ENCODE peak calls at places on chromosomes 13 and 19, in four cellular contexts. U, Y, X and L are unnamed samples.
A peak's percentile ranks its signal among the peaks of the same experiment; 100 is the strongest.

GRCh38 chr19:33766623-33767022 is 30.0 kb upstream of the KCTD15 start:
- DNase-seq in X (no peak), Y (no peak), U (no peak), L (no peak)

GRCh38 chr19:45087531-45087930 is 5.4 kb upstream of the PPP1R37 start:
- DNase-seq in Y (no peak), X (no peak), U (no peak), L (no peak)

GRCh38 chr19:3034845-3035541 is 5.9 kb upstream of the TLE2 start:
- DNase-seq in X (peak; percentile 66), U (peak; percentile 35), Y (no peak), L (no peak)

GRCh38 chr19:18529782-18530181 is 7.9 kb upstream of the ELL start:
- DNase-seq in X (no peak), U (no peak), Y (no peak), L (no peak)

GRCh38 chr13:100347941-100348340 is 240.6 kb downstream of the GGACT start:
- DNase-seq in X (no peak), U (no peak), Y (no peak), L (no peak)

GRCh38 chr13:27975579-27976361 is 6.7 kb upstream of the CDX2 start:
- DNase-seq in U (no peak), X (no peak), Y (no peak), L (no peak)

GRCh38 chr19:3342246-3342645 is 24.1 kb upstream of the NFIC start:
- DNase-seq in Y (no peak), U (no peak), X (no peak), L (no peak)

GRCh38 chr13:68025604-68026003 is 795.5 kb upstream of the PCDH9 start:
- DNase-seq in X (no peak), U (no peak), Y (peak; percentile 10), L (no peak)

GRCh38 chr13:28582225-28582891 is 76.6 kb upstream of the POMP start:
- DNase-seq in X (no peak), U (peak; percentile 53), Y (no peak), L (no peak)

GRCh38 chr13:66853559-66853958 is 376.6 kb downstream of the PCDH9 start:
- DNase-seq in U (no peak), Y (no peak), X (no peak), L (no peak)

GRCh38 chr13:106846571-106846970 is 278.6 kb upstream of the ARGLU1 start:
- DNase-seq in U (no peak), Y (no peak), X (no peak), L (no peak)

GRCh38 chr19:17996826-17997316 is 11.1 kb upstream of the ARRDC2 start:
- DNase-seq in Y (peak; percentile 80), X (peak; percentile 92), U (peak; percentile 52), L (no peak)

GRCh38 chr19:11986754-11987153 is 21.9 kb downstream of the ZNF763 start:
- DNase-seq in X (no peak), U (no peak), Y (peak; percentile 3), L (no peak)

GRCh38 chr13:45812599-45813372 is 38.8 kb downstream of the SIAH3 start:
- DNase-seq in U (no peak), X (no peak), Y (no peak), L (no peak)

GRCh38 chr19:53365899-53366493 is 491 bp downstream of the ZNF525 start:
- DNase-seq in U (no peak), Y (peak; percentile 19), X (no peak), L (no peak)

GRCh38 chr19:47003611-47003935 is 16.1 kb upstream of the NPAS1 start:
- DNase-seq in Y (no peak), X (no peak), U (peak; percentile 10), L (no peak)

GRCh38 chr13:99760456-99760855 is 211.1 kb downstream of the ZIC5 start:
- DNase-seq in U (no peak), Y (no peak), X (no peak), L (no peak)

GRCh38 chr13:93172109-93172508 is 54.5 kb upstream of the GPC6 start:
- DNase-seq in X (no peak), U (no peak), Y (no peak), L (no peak)

DNA sequence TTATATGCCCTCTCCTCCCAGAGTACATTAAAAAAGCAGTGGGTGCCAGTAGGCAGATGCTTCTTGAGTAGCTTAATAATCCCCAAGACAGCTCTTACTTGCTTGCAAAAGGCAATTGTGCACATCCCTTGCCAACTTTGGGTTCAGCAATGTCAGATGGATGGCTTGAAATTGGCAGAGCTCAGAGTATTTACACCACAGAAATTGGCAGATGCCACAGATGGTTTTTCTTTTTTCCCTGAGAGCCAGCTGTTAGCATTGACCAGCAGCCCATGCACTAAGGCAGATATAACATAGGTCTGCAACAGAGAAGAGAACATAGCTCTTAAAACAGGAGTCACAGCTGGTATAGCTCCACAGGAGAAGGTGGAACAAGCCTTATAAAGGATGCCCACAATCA is 18.4 kb upstream of the RNASEH2B start:
- DNase-seq in Y (no peak), U (no peak), X (no peak), L (no peak)
- TF ChIP-seq POLR2A in Y (no peak), U (no peak), X (no peak), L (no peak)

GRCh38 chr13:33285420-33286124 is at the start of gene STARD13:
- DNase-seq in Y (peak; percentile 96), U (peak; percentile 98), X (peak; percentile 92), L (peak; percentile 20)
- TF ChIP-seq CTCF in Y (peak; percentile 39), U (peak; percentile 64), X (peak; percentile 12), L (peak; percentile 33)

GRCh38 chr19:5150331-5150901 is 181.5 kb downstream of the KDM4B start:
- DNase-seq in X (no peak), U (no peak), Y (no peak), L (no peak)
- H3K27ac ChIP-seq in X (no peak overlapping the region), U (no peak overlapping the region), Y (no peak overlapping the region), L (no peak overlapping the region)

GRCh38 chr19:10087296-10088061 is 1.4 kb downstream of the SHFL start:
- DNase-seq in Y (no peak), U (no peak), X (no peak), L (no peak)
- TF ChIP-seq POLR2A in Y (no peak), U (no peak), X (no peak), L (no peak)

DNA sequence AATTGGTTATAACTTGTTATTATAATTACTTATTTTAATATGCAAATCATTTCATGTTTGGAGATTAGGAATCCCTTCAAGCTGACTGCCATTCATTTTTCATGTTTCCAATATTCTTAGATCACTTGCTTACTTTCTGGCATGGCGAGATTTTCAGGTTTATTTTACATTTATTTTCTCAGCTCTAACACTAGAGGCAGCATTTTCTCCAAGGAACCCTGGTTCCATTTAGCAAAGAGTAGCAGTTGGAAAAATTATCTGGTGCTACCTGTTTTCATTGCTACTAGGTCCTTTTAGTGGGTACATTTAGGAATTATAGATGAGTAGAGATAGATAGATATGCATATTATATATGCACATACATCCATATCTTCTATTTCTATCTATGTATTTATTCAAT is 90.9 kb upstream of the TRPC4 start:
- DNase-seq in Y (no peak), X (no peak), U (peak; percentile 1), L (no peak)
- TF ChIP-seq CTCF in Y (no peak), X (no peak), U (peak; percentile 16), L (no peak)

GRCh38 chr19:1272423-1273262 is 2.7 kb upstream of the FAM174C start:
- DNase-seq in U (no peak), Y (no peak), X (no peak), L (no peak)
- H3K27ac ChIP-seq in U (no peak overlapping the region), Y (no peak overlapping the region), X (no peak overlapping the region), L (peak overlapping the region; percentile 98)

GRCh38 chr19:28610731-28611130 is 602.2 kb downstream of the UQCRFS1 start:
- DNase-seq in U (no peak), Y (no peak), X (no peak), L (no peak)

GRCh38 chr19:28609944-28610343 is 603.0 kb downstream of the UQCRFS1 start:
- DNase-seq in X (no peak), U (no peak), Y (no peak), L (no peak)

GRCh38 chr19:28614634-28615545 is 598.1 kb downstream of the UQCRFS1 start:
- DNase-seq in X (no peak), Y (no peak), U (no peak), L (no peak)

GRCh38 chr19:28609091-28609755 is 603.7 kb downstream of the UQCRFS1 start:
- DNase-seq in X (no peak), U (no peak), Y (no peak), L (no peak)

GRCh38 chr19:28612275-28612769 is 600.6 kb downstream of the UQCRFS1 start:
- DNase-seq in X (no peak), Y (no peak), U (no peak), L (no peak)
- TF ChIP-seq POLR2A in X (no peak), Y (no peak), U (no peak), L (no peak)